ENCODE peak calls at places on chromosomes 12 and 14, in nine cellular contexts. V is uterus; G is brain microvascular endothelial cell; O is fibroblast of lung; P is heart right ventricle; A is effector memory CD4-positive, alpha-beta T cell; Z is HCT116; C is testis; R is H9. T is an unnamed sample.

GRCh38 chr12:127400231-127400630 is 866.7 kb upstream of the TMEM132C start:
- DNase-seq in G (peak; percentile 34), Z (no peak), C (no peak), O (peak; percentile 36), V (no peak), P (no peak), R (no peak), A (no peak), T (no peak)

GRCh38 chr12:75526655-75527511 is 15.5 kb upstream of the KRR1 start:
- DNase-seq in V (no peak), Z (peak; percentile 40), G (peak; percentile 58), C (no peak), O (peak; percentile 59), P (no peak), R (peak; percentile 45), A (no peak), T (peak; percentile 81)

GRCh38 chr12:91804533-91804932 is 341.1 kb downstream of the BTG1 start:
- DNase-seq in V (no peak), G (peak; percentile 8), A (no peak), O (peak; percentile 61), Z (peak; percentile 81), C (no peak), P (no peak), R (peak; percentile 27), T (peak; percentile 55)

GRCh38 chr12:10960260-10960659 is 21.2 kb upstream of the TAS2R14 start:
- DNase-seq in C (no peak), Z (no peak), A (no peak), O (no peak), R (no peak), G (no peak), P (no peak), V (no peak), T (no peak)

GRCh38 chr12:14962180-14962579 is 779 bp upstream of the ARHGDIB start:
- DNase-seq in O (no peak), R (no peak), G (no peak), V (no peak), A (no peak), P (no peak), C (no peak), Z (no peak), T (no peak)

GRCh38 chr12:26571539-26571938 is 261.5 kb downstream of the ITPR2 start:
- DNase-seq in C (no peak), Z (no peak), O (no peak), R (no peak), A (no peak), G (no peak), V (no peak), P (no peak), T (no peak)

GRCh38 chr14:101774814-101775213 is 13.3 kb downstream of the PPP2R5C start:
- DNase-seq in C (no peak), O (no peak), V (no peak), G (no peak), A (no peak), P (no peak), Z (no peak), R (no peak), T (no peak)

GRCh38 chr12:3125674-3126073 is 48.5 kb downstream of the TSPAN9 start:
- DNase-seq in C (no peak), A (no peak), G (no peak), V (no peak), O (no peak), Z (no peak), P (no peak), R (no peak), T (no peak)

GRCh38 chr12:15731940-15732339 is 57.2 kb downstream of the EPS8 start:
- DNase-seq in R (no peak), V (no peak), C (no peak), P (no peak), Z (no peak), G (no peak), A (no peak), O (no peak), T (no peak)

GRCh38 chr12:12990700-12991468 is 9.2 kb downstream of the HEBP1 start:
- DNase-seq in O (peak; percentile 33), R (no peak), C (no peak), P (no peak), Z (no peak), V (no peak), A (no peak), G (no peak), T (no peak)

GRCh38 chr14:101950100-101950499 is 14.3 kb upstream of the DYNC1H1 start:
- DNase-seq in P (no peak), V (no peak), O (no peak), Z (no peak), R (no peak), G (no peak), A (no peak), C (no peak), T (no peak)

GRCh38 chr14:104929268-104930230 is 4.9 kb downstream of the PLD4 start:
- DNase-seq in Z (no peak), G (no peak), A (no peak), P (no peak), O (no peak), R (no peak), V (no peak), C (no peak), T (no peak)

GRCh38 chr12:116392061-116392460 is 114.6 kb upstream of the MED13L start:
- DNase-seq in A (no peak), R (no peak), V (no peak), Z (no peak), G (no peak), C (no peak), P (no peak), O (no peak), T (no peak)

GRCh38 chr12:124829008-124829707 is 34.5 kb downstream of the SCARB1 start:
- DNase-seq in O (peak; percentile 86), G (peak; percentile 96), A (no peak), R (no peak), C (no peak), V (no peak), P (no peak), Z (no peak), T (no peak)

GRCh38 chr12:95967301-95967700 is 24.2 kb downstream of the AMDHD1 start:
- DNase-seq in R (no peak), V (no peak), P (no peak), C (no peak), A (no peak), G (no peak), Z (no peak), O (no peak), T (no peak)
- H3K27ac ChIP-seq in R (no peak overlapping the region), V (no peak overlapping the region), P (no peak overlapping the region), C (no peak overlapping the region), A (no peak overlapping the region), G (no peak overlapping the region), Z (no peak overlapping the region), O (no peak overlapping the region), T (no peak overlapping the region)

GRCh38 chr12:64459388-64460024 is 7.6 kb downstream of the TBK1 start:
- DNase-seq in A (no peak), V (no peak), P (peak; percentile 9), O (no peak), C (peak; percentile 49), R (no peak), G (no peak), Z (no peak), T (no peak)
- H3K27ac ChIP-seq in A (peak overlapping the region; percentile 64), V (peak overlapping the region; percentile 66), P (peak overlapping the region; percentile 54), O (peak overlapping the region; percentile 80), C (peak overlapping the region; percentile 69), R (no peak overlapping the region), G (peak overlapping the region; percentile 20), Z (no peak overlapping the region), T (no peak overlapping the region)

GRCh38 chr12:48122065-48122834 is 3.1 kb downstream of the PFKM start:
- DNase-seq in O (no peak), P (peak; percentile 34), C (no peak), V (no peak), G (no peak), R (no peak), Z (no peak), A (no peak), T (no peak)

GRCh38 chr12:48123169-48123568 is 4.0 kb downstream of the PFKM start:
- DNase-seq in P (no peak), V (no peak), R (no peak), Z (no peak), C (no peak), A (no peak), G (no peak), O (no peak), T (no peak)

GRCh38 chr12:48119834-48120195 is 651 bp downstream of the PFKM start:
- DNase-seq in Z (no peak), R (no peak), V (no peak), C (no peak), O (peak; percentile 37), P (no peak), G (no peak), A (no peak), T (no peak)

GRCh38 chr12:48119078-48119833 is at the start of gene PFKM:
- DNase-seq in O (peak; percentile 92), V (peak; percentile 87), C (peak; percentile 94), G (peak; percentile 90), Z (peak; percentile 87), A (peak; percentile 47), R (peak; percentile 97), P (peak; percentile 91), T (peak; percentile 98)

GRCh38 chr12:48121522-48121921 is 2.4 kb downstream of the PFKM start:
- DNase-seq in P (no peak), R (no peak), C (no peak), G (no peak), O (no peak), A (no peak), V (no peak), Z (no peak), T (no peak)
- H3K27ac ChIP-seq in P (peak overlapping the region; percentile 86), R (no peak overlapping the region), C (no peak overlapping the region), G (no peak overlapping the region), O (no peak overlapping the region), A (no peak overlapping the region), V (no peak overlapping the region), Z (no peak overlapping the region), T (no peak overlapping the region)

GRCh38 chr12:59595557-59596231 is at the start of gene SLC16A7:
- DNase-seq in O (peak; percentile 90), G (peak; percentile 89), V (peak; percentile 91), R (peak; percentile 89), A (peak; percentile 73), P (peak; percentile 91), Z (peak; percentile 59), C (peak; percentile 82), T (peak; percentile 94)

GRCh38 chr12:59595097-59595496 is 732 bp upstream of the SLC16A7 start:
- DNase-seq in G (no peak), Z (no peak), C (no peak), P (no peak), V (no peak), A (no peak), O (no peak), R (no peak), T (no peak)

GRCh38 chr12:59603735-59604134 is 7.9 kb downstream of the SLC16A7 start:
- DNase-seq in V (no peak), P (no peak), G (no peak), O (no peak), Z (no peak), A (no peak), C (no peak), R (no peak), T (no peak)

GRCh38 chr12:59596232-59597143 is 659 bp downstream of the SLC16A7 start:
- DNase-seq in O (peak; percentile 68), C (peak; percentile 82), Z (peak; percentile 41), G (peak; percentile 67), V (peak; percentile 81), A (peak; percentile 77), P (peak; percentile 83), R (peak; percentile 89), T (peak; percentile 92)

DNA sequence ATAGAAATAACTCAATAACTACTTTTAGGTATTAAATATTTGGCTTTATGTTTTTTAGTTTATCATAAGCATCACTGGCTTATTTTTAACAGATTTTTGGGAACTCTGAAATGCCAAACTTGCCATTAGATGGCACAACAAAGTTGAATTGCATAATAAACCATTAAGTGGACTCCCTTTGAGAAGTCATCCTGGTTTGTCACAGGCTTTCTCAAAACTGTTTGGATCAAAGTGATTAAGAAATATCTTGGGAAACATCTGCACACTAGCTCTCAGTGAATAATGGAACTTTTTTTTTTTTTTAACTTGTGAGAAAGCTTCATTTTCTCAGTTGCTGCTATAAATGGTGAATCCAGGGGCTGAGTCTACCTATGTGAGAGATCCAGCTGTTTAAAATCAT is 4.3 kb downstream of the SLC16A7 start:
- DNase-seq in O (no peak), G (no peak), C (no peak), R (no peak), V (no peak), A (no peak), Z (no peak), P (no peak), T (no peak)
- H3K27ac ChIP-seq in O (no peak overlapping the region), G (no peak overlapping the region), C (no peak overlapping the region), R (no peak overlapping the region), V (no peak overlapping the region), A (no peak overlapping the region), Z (no peak overlapping the region), P (peak overlapping the region; percentile 95), T (no peak overlapping the region)